ENCODE peak calls at places on chromosomes 1 and 21, in seven cellular contexts. D is IMR-90; I is keratinocyte; A is K562; O is CD4-positive, CD25-positive, alpha-beta regulatory T cell; S is esophagus muscularis mucosa; P is hepatocyte. G is an unnamed sample.
A peak's percentile ranks its signal among the peaks of the same experiment; 100 is the strongest.

GRCh38 chr1:156004843-156005593 is 15.7 kb downstream of the SSR2 start:
- DNase-seq in D (no peak), I (no peak), A (no peak), O (peak; percentile 40), S (no peak), P (no peak), G (peak; percentile 4)

GRCh38 chr1:71792264-71792663 is 490.1 kb downstream of the NEGR1 start:
- DNase-seq in D (no peak), I (no peak), A (no peak), O (no peak), S (no peak), P (no peak), G (no peak)

GRCh38 chr21:27429612-27430361 is 462.9 kb upstream of the ADAMTS5 start:
- DNase-seq in D (peak; percentile 83), I (no peak), A (no peak), O (no peak), S (no peak), P (no peak), G (no peak)

GRCh38 chr1:82560566-82560965 is 759.8 kb downstream of the ADGRL2 start:
- DNase-seq in D (no peak), I (no peak), A (no peak), O (no peak), S (no peak), P (no peak), G (no peak)

GRCh38 chr1:1170891-1171550 is 2.7 kb upstream of the TTLL10 start:
- DNase-seq in D (no peak), I (no peak), A (no peak), O (no peak), S (no peak), P (no peak), G (no peak)

GRCh38 chr1:111569913-111570312 is 49.7 kb upstream of the RAP1A start:
- DNase-seq in D (no peak), I (no peak), A (no peak), O (no peak), S (peak; percentile 50), P (no peak), G (no peak)

GRCh38 chr1:34696230-34696629 is 58.6 kb upstream of the GJB5 start:
- DNase-seq in D (no peak), I (peak; percentile 17), A (peak; percentile 21), O (no peak), S (no peak), P (no peak), G (no peak)

GRCh38 chr1:86852737-86853408 is 61.1 kb downstream of the SELENOF start:
- DNase-seq in D (no peak), I (no peak), A (no peak), O (no peak), S (no peak), P (peak; percentile 23), G (no peak)

GRCh38 chr1:24557711-24558121 is 1.8 kb downstream of the NCMAP start:
- DNase-seq in D (no peak), I (no peak), A (no peak), O (no peak), S (no peak), P (peak; percentile 36), G (no peak)

GRCh38 chr1:116415699-116416533 is 42.9 kb downstream of the ATP1A1 start:
- DNase-seq in D (peak; percentile 18), I (no peak), A (peak; percentile 93), O (peak; percentile 22), S (no peak), P (no peak), G (no peak)

GRCh38 chr1:53541761-53542550 is 82.8 kb downstream of the DMRTB1 start:
- DNase-seq in D (peak; percentile 90), I (no peak), A (peak; percentile 60), O (peak; percentile 12), S (no peak), P (peak; percentile 59), G (no peak)

GRCh38 chr1:39196244-39197215 is 8.0 kb upstream of the MACF1 start:
- DNase-seq in D (peak; percentile 50), I (no peak), A (peak; percentile 41), O (peak; percentile 95), S (no peak), P (no peak), G (peak; percentile 54)

GRCh38 chr1:219174672-219175564 is 1.2 kb downstream of the LYPLAL1 start:
- DNase-seq in D (peak; percentile 90), I (no peak), A (peak; percentile 23), O (peak; percentile 73), S (no peak), P (peak; percentile 25), G (no peak)

GRCh38 chr1:156920233-156921052 is at the start of gene LRRC71:
- DNase-seq in D (peak; percentile 64), I (no peak), A (peak; percentile 95), O (peak; percentile 62), S (no peak), P (peak; percentile 94), G (no peak)

GRCh38 chr1:186304982-186305949 is 69.8 kb downstream of the TPR start:
- DNase-seq in D (peak; percentile 13), I (no peak), A (peak; percentile 53), O (peak; percentile 84), S (no peak), P (peak; percentile 13), G (no peak)

GRCh38 chr1:14756617-14757259 is 158.3 kb downstream of the KAZN start:
- DNase-seq in D (peak; percentile 31), I (no peak), A (no peak), O (no peak), S (no peak), P (no peak), G (no peak)

GRCh38 chr1:93816970-93817738 is 61.9 kb downstream of the DNTTIP2 start:
- DNase-seq in D (peak; percentile 85), I (no peak), A (no peak), O (no peak), S (peak; percentile 66), P (peak; percentile 48), G (no peak)

GRCh38 chr1:21638531-21639341 is 30.4 kb downstream of the RAP1GAP start:
- DNase-seq in D (peak; percentile 73), I (peak; percentile 66), A (peak; percentile 80), O (no peak), S (no peak), P (peak; percentile 85), G (no peak)

GRCh38 chr1:57024855-57025254 is 59.0 kb upstream of the C8B start:
- DNase-seq in D (no peak), I (no peak), A (no peak), O (no peak), S (no peak), P (no peak), G (no peak)

GRCh38 chr1:99503276-99503747 is 142.6 kb upstream of the PALMD start:
- DNase-seq in D (peak; percentile 52), I (no peak), A (peak; percentile 12), O (no peak), S (no peak), P (peak; percentile 8), G (no peak)

GRCh38 chr1:45454464-45454863 is 36.5 kb downstream of the TESK2 start:
- DNase-seq in D (no peak), I (no peak), A (no peak), O (no peak), S (no peak), P (no peak), G (no peak)

GRCh38 chr1:100724281-100724680 is 4.7 kb downstream of the VCAM1 start:
- DNase-seq in D (no peak), I (no peak), A (no peak), O (no peak), S (no peak), P (no peak), G (no peak)
- H3K4me1 ChIP-seq in D (peaks cover 4% of the 10 kb centered on the region), I (no peaks in the 10 kb centered on the region), A (no peaks in the 10 kb centered on the region), O (no peaks in the 10 kb centered on the region), S (peaks cover 25% of the 10 kb centered on the region), P (no peaks in the 10 kb centered on the region), G (no peaks in the 10 kb centered on the region)

DNA sequence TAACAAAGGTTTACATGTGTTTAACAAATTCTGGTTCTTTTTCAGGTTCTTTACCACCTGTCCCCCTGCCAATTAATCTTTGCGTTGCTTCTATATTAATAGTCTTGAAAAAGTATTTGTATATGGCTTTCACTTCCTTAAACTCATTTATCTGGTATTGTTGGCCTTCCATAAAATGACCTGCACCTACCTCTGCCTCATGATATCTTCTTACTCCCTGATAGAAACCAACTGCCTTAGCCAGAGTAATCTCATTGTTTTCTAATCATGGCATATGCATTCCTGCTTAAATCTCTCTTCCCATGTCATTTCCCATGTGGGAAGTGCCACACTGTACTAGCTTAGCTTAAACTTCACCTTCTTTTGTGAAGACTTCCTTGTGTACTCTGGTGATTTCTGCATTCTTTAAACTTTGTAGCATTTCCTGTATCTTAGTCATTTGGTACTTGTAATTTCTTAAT is 8.7 kb downstream of the SMG7 start:
- DNase-seq in D (peak; percentile 19), I (no peak), A (no peak), O (peak; percentile 19), S (no peak), P (no peak), G (no peak)
- H3K27ac ChIP-seq in D (no peak overlapping the region), I (no peak overlapping the region), A (no peak overlapping the region), O (no peak overlapping the region), S (no peak overlapping the region), P (no peak overlapping the region), G (no peak overlapping the region)

GRCh38 chr1:32122141-32122540 is 14.3 kb downstream of the KPNA6 start:
- DNase-seq in D (no peak), I (no peak), A (no peak), O (peak; percentile 42), S (no peak), P (no peak), G (no peak)
- H3K4me1 ChIP-seq in D (peaks cover 5% of the 10 kb centered on the region), I (no peaks in the 10 kb centered on the region), A (peaks cover 47% of the 10 kb centered on the region), O (peaks cover 18% of the 10 kb centered on the region), S (peaks cover 59% of the 10 kb centered on the region), P (no peaks in the 10 kb centered on the region), G (peaks cover under 1% of the 10 kb centered on the region)

GRCh38 chr1:227739636-227740035 is 4.4 kb downstream of the SNAP47 start:
- DNase-seq in D (no peak), I (no peak), A (no peak), O (no peak), S (no peak), P (no peak), G (no peak)

GRCh38 chr1:227738820-227739219 is 3.6 kb downstream of the SNAP47 start:
- DNase-seq in D (no peak), I (no peak), A (no peak), O (no peak), S (no peak), P (no peak), G (no peak)

GRCh38 chr1:227734858-227735780 is at the start of the genes JMJD4 and SNAP47:
- DNase-seq in D (peak; percentile 90), I (peak; percentile 59), A (peak; percentile 97), O (peak; percentile 94), S (peak; percentile 95), P (peak; percentile 95), G (peak; percentile 85)

GRCh38 chr1:227734546-227734857 is 600 bp downstream of the JMJD4 start:
- DNase-seq in D (no peak), I (no peak), A (no peak), O (peak; percentile 32), S (no peak), P (no peak), G (no peak)

DNA sequence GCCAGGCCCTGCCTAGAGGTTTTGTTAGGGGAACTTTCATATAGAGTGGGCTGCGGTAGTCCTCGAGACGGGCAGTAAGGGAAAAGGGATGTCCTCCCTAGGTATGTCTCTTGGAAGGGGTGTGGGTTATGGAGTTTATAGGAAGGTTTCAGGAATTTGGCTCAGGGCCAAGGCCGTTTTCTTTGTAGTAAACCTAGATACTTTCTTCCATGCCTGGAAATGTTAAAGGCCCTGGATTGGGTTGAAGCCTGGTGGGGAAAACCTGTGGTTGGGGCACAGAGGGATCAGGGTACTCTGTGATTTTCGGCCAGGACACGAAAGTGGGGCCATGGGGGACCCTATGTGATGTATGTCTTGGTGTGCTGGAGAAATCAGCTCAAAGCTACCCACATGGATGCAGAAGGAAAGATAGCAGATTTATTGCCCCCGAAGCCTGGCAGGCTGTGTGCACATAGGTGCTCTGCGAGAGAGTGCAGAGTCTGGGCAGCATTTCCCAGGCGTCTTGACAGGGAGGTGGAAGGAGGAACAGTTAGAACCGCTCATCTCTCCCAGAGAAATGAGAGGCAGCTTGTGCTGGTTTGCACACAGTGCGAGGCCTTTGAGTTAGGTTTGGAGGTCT is 1.7 kb downstream of the SNAP47 start:
- DNase-seq in D (no peak), I (no peak), A (no peak), O (no peak), S (no peak), P (no peak), G (no peak)
- H3K27ac ChIP-seq in D (no peak overlapping the region), I (no peak overlapping the region), A (no peak overlapping the region), O (no peak overlapping the region), S (no peak overlapping the region), P (no peak overlapping the region), G (no peak overlapping the region)

G was measured in effector memory CD4-positive, alpha-beta T cell.